ENCODE peak calls at places on chromosomes 13 and 19, in six cellular contexts. V is pancreas; M is EL; I is stimulated activated naive B cell treated with anti-CD40 and anti-IgM and Interleukin-4, amounts not matched to agents 10 μg/mL and 1 μg/mL and 100 μg/mL, for 72 hours; J is stimulated activated CD4-positive, alpha-beta T cell treated with anti-CD3 and anti-CD28 coated beads, Interleukin-1b, Interleukin-23, amount 100 ng/mL, for 48 hours; Z is activated gamma-delta T cell treated with Interleukin-2 at 50 U/mL for 16 hours. E is an unnamed sample.

GRCh38 chr19:54026656-54027055 is 35.2 kb downstream of the CACNG6 start:
- DNase-seq in Z (no peak), M (no peak), V (no peak), I (no peak), J (no peak), E (no peak)

GRCh38 chr19:24086974-24087595 is at the start of gene ZNF254:
- DNase-seq in M (peak; percentile 96), I (peak; percentile 89), J (peak; percentile 89), V (peak; percentile 87), Z (peak; percentile 76), E (peak; percentile 94)

GRCh38 chr19:46970815-46971214 is 48.8 kb upstream of the NPAS1 start:
- DNase-seq in I (no peak), Z (no peak), M (peak; percentile 97), V (no peak), J (no peak), E (no peak)

GRCh38 chr19:35451278-35452096 is 3.4 kb downstream of the FFAR2 start:
- DNase-seq in V (no peak), M (no peak), J (peak; percentile 29), Z (no peak), I (peak; percentile 44), E (no peak)

GRCh38 chr13:36282818-36283432 is 14.7 kb downstream of the CCDC169 start:
- DNase-seq in I (no peak), J (no peak), V (no peak), Z (no peak), M (peak; percentile 46), E (no peak)

GRCh38 chr13:52001120-52001731 is 10.0 kb downstream of the ATP7B start:
- DNase-seq in J (no peak), M (peak; percentile 33), V (no peak), I (no peak), Z (no peak), E (no peak)

GRCh38 chr19:42380155-42380554 is 9.9 kb downstream of the CNFN start:
- DNase-seq in M (no peak), J (no peak), V (no peak), Z (no peak), I (no peak), E (no peak)

GRCh38 chr19:8640402-8641004 is 10.1 kb downstream of the NFILZ start:
- DNase-seq in M (no peak), J (no peak), Z (no peak), V (no peak), I (no peak), E (peak; percentile 80)

GRCh38 chr19:17081672-17082630 is 6.4 kb downstream of the MYO9B start:
- DNase-seq in I (no peak), J (no peak), M (no peak), V (no peak), Z (no peak), E (no peak)

GRCh38 chr13:102508411-102508810 is 88.4 kb upstream of the TPP2 start:
- DNase-seq in I (no peak), J (no peak), M (no peak), Z (no peak), V (no peak), E (no peak)

GRCh38 chr19:50427997-50428425 is 4.7 kb upstream of the MYBPC2 start:
- DNase-seq in M (peak; percentile 55), J (no peak), V (peak; percentile 64), I (peak; percentile 88), Z (no peak), E (peak; percentile 94)

GRCh38 chr19:48959341-48960239 is 4.9 kb downstream of the BAX start:
- DNase-seq in Z (no peak), V (no peak), J (no peak), M (no peak), I (no peak), E (no peak)

GRCh38 chr13:73429691-73430090 is 370.9 kb downstream of the KLF5 start:
- DNase-seq in I (no peak), Z (no peak), J (no peak), V (no peak), M (peak; percentile 17), E (no peak)

GRCh38 chr13:98664047-98664446 is 87.1 kb upstream of the STK24 start:
- DNase-seq in J (peak; percentile 82), V (no peak), Z (no peak), I (peak; percentile 9), M (peak; percentile 66), E (no peak)

E was measured in sigmoid colon.